ENCODE peak calls at places on chromosomes 6 and 20, in nine cellular contexts. X, T, J, Q, C, U, F, M and L are unnamed samples. For H3K4me1, the result is how much of the 10 kb centered on the place peaks cover.

GRCh38 chr20:17395729-17396128 is 135.4 kb downstream of the BFSP1 start:
- DNase-seq in J (no peak), U (no peak), Q (no peak), C (no peak), F (no peak), M (no peak), T (no peak), X (no peak), L (no peak)

GRCh38 chr20:44460795-44461141 is 14.9 kb upstream of the TTPAL start:
- DNase-seq in J (no peak), F (no peak), Q (no peak), M (peak), X (peak), U (no peak), C (no peak), T (no peak), L (no peak)

GRCh38 chr20:37277253-37277593 is 12.2 kb upstream of the MANBAL start:
- DNase-seq in F (no peak), M (no peak), C (no peak), J (no peak), Q (no peak), U (no peak), T (no peak), X (no peak), L (no peak)

GRCh38 chr6:80182291-80182690 is 75.8 kb downstream of the BCKDHB start:
- DNase-seq in C (no peak), X (no peak), U (no peak), Q (no peak), F (no peak), M (peak), J (no peak), T (no peak), L (no peak)

GRCh38 chr6:4059115-4059777 is 19.7 kb downstream of the FAM217A start:
- DNase-seq in X (no peak), J (no peak), T (no peak), Q (no peak), M (peak), F (no peak), C (no peak), U (no peak), L (no peak)

GRCh38 chr6:79949235-79949634 is 1.9 kb upstream of the ELOVL4 start:
- DNase-seq in J (peak), T (no peak), M (peak), X (peak), Q (no peak), F (no peak), U (peak), C (no peak), L (no peak)

GRCh38 chr20:9574182-9574581 is 59.8 kb downstream of the LAMP5 start:
- DNase-seq in C (no peak), M (no peak), X (peak), U (no peak), T (peak), Q (no peak), F (no peak), J (no peak), L (no peak)

GRCh38 chr6:157597461-157598312 is 216.7 kb downstream of the ZDHHC14 start:
- DNase-seq in X (peak), M (peak), Q (no peak), J (peak), C (no peak), T (no peak), U (no peak), F (peak), L (no peak)

GRCh38 chr6:32393660-32394420 is 13.1 kb downstream of the BTNL2 start:
- DNase-seq in C (no peak), M (peak), F (no peak), Q (no peak), T (no peak), X (no peak), U (no peak), J (no peak), L (no peak)

GRCh38 chr6:163735076-163735475 is 320.6 kb downstream of the QKI start:
- DNase-seq in Q (peak), F (no peak), U (no peak), M (no peak), C (no peak), T (no peak), J (no peak), X (no peak), L (no peak)

GRCh38 chr6:34696189-34696738 is 303 bp downstream of the ILRUN start:
- DNase-seq in U (no peak), M (peak), F (peak), X (no peak), T (no peak), J (no peak), C (no peak), Q (no peak), L (peak)

GRCh38 chr6:14550410-14550809 is 432.8 kb downstream of the CD83 start:
- DNase-seq in U (no peak), X (no peak), T (no peak), Q (no peak), J (no peak), M (no peak), C (no peak), F (no peak), L (no peak)

GRCh38 chr6:10759312-10759839 is 11.8 kb downstream of the TMEM14B start:
- DNase-seq in J (no peak), U (no peak), C (no peak), M (peak), Q (no peak), X (peak), F (no peak), T (no peak), L (no peak)

GRCh38 chr6:2938004-2938631 is 33.2 kb downstream of the SERPINB6 start:
- DNase-seq in C (peak), U (no peak), M (no peak), F (peak), Q (no peak), J (no peak), X (no peak), T (no peak), L (no peak)

GRCh38 chr20:48202774-48203173 is 417.5 kb upstream of the SULF2 start:
- DNase-seq in Q (no peak), J (no peak), M (no peak), X (no peak), T (no peak), F (no peak), U (no peak), C (no peak), L (no peak)

GRCh38 chr6:53066059-53066406 is 829 bp downstream of the FBXO9 start:
- DNase-seq in Q (peak), U (peak), J (peak), T (no peak), F (no peak), C (no peak), X (peak), M (peak), L (peak)

GRCh38 chr6:111605100-111605748 is 454 bp downstream of the TRAF3IP2 start:
- DNase-seq in X (peak), F (peak), M (peak), C (no peak), J (peak), U (peak), T (peak), Q (peak), L (peak)

GRCh38 chr20:39398656-39399055 is 436.5 kb downstream of the DHX35 start:
- DNase-seq in C (no peak), X (peak), Q (no peak), F (no peak), T (no peak), M (no peak), J (no peak), U (no peak), L (no peak)

GRCh38 chr20:38109657-38110524 is 55.2 kb downstream of the TGM2 start:
- DNase-seq in U (peak), X (no peak), J (peak), M (peak), T (peak), Q (peak), F (peak), C (no peak), L (no peak)

GRCh38 chr20:4161447-4162251 is 146.3 kb upstream of the RNF24 start:
- DNase-seq in F (peak), C (no peak), Q (no peak), J (peak), M (no peak), U (peak), T (no peak), X (peak), L (no peak)

DNA sequence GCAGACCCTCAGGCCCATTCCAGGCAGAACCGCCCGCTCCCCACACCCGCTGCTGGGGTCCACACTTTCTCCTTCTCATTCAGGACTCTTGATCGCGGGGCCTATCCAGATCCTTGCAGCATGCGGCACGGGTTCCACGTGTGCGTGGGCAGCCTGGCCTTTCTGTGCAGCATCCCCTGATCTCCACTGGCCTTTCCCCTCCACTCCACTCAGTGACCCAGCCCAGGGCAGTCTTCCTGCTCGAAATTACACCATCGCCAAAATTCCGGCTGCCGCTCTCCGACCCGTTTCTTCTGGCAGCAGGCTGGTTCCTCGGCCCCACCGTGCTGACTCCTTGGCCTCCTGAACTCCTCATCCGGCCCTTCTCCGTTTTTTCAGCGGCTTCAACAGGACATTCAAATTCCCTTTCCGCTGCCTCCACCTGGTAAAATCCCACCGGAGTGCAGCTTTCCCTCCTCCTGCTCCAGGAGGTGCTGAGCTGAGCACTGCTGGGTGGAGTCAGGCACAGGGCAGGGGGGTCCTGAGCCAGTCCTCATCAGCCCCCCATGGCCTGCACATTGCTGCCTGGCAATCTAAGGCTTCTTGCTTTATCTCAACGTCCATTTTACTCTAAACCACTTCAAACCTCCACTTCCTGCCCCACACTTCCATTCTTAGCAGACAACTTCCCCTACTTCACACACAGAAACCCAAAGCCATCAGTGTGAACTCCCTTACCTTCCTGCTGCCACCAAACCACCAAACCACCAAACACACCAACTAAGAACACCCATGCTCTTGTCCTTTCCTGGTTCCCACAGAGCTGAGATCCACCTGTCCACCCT is 9.0 kb downstream of the SFT2D1 start:
- DNase-seq in M (no peak), U (no peak), X (no peak), Q (no peak), F (no peak), T (no peak), J (no peak), C (no peak), L (no peak)
- H3K4me1 ChIP-seq in M (under half), U (under half), X (under half), Q (under half), F (under half), T (under half), J (under half), C (under half), L (under half)

DNA sequence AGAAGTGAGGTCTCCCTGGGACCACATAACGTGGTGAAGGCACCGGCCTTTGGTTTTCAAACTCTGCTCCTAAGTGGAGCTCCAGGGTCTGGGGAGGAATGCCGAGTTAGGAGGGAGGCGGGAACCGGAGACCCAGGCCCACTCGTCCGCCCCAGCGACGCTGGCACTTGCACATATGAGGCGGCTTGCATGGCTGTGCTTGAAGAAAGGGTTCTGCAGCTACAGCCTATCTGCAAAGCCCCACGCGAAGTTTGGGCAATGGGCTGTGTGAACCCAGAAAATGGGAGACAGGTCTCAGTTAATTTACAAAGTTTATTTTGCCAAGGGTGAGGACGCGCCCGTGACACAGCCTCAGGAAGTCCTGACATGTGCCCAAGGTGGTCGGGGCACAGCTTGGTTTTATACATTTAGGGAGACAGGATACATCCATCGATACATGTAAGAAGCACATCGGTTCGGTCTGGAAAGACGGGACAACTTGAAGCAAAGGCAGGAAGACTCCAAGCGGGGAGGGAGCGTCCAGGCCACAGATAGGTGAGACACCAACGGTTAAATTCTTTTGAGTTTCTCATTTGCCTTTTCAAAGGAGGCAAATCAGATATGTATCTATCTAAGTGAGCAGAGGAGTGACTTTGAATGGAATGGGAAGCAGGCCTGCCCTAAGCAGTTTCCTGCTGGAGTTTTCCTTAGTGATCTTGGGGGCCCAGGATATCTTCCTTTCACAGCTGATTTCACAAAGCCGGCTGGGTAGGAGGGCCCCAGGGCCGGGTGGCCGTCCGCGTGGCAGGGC is 782 bp upstream of the PCMTD2 start:
- DNase-seq in Q (no peak), C (no peak), X (no peak), F (peak), T (no peak), U (no peak), M (no peak), J (no peak), L (peak)
- TF ChIP-seq POLR2AphosphoS5 in Q (no peak), C (no peak), X (no peak), F (no peak), T (no peak), U (no peak), M (no peak), J (no peak), L (no peak)

GRCh38 chr20:62358728-62359490 is 8.2 kb downstream of the LAMA5 start:
- DNase-seq in U (no peak), C (no peak), M (no peak), J (no peak), X (no peak), F (no peak), T (no peak), Q (no peak), L (no peak)
- H3K4me3 ChIP-seq in U (peak), C (no peak), M (no peak), J (no peak), X (no peak), F (peak), T (peak), Q (no peak), L (peak)

DNA sequence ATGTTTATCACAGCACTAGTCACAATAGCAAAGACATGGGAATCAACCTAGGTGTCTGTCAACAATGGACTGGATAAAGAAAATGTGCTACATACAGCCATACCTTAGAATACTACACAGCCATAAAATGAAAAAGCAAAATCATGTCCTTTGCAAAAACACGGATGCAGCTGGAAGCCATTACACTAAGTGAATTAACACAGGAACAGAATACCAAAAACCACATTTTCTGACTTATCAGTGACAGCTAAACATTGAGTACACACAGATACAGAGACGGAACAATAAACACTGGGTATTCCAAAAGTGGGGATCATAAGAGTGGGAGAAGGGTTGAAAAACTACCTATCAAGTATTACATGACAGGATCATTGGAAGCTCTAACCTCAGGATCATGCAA is 43.3 kb upstream of the DST start:
- DNase-seq in Q (no peak), J (no peak), M (no peak), T (no peak), F (no peak), U (no peak), X (no peak), C (no peak), L (no peak)
- H3K4me1 ChIP-seq in Q (under half), J (under half), M (under half), T (half or more), F (under half), U (under half), X (under half), C (under half), L (under half)

DNA sequence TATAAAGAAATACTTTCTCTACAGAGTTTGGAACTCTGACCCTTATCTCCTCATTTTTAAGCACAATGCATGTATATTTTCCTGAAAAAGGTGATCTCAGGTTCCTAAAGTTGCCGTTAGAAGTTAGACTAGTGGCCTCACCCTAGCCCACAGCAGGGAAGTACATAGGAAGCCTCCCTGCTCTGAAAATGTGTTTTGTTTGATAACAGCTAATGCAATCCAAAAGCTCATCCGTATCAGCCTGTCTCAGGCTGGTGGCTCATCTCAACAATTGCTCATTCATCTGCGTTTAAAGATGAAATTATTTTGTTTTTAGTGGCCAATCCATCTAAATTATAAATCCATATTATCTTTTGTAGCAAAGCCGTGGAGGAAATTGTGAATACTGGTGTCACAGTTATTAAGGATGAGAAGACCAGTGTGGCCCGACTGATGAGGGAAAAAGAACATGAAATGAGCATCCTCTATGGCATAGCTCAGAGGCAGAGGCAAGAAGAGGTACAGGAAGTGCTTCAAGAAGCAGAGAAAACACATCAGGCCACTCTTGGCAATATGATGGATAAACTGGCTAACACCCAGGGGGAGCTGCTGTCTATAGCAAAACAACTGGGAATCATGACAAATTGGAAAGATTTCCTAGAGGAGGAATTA is 20.1 kb downstream of the C6orf163 start:
- DNase-seq in U (no peak), C (no peak), X (no peak), F (no peak), M (no peak), Q (no peak), T (no peak), J (no peak), L (no peak)
- TF ChIP-seq POLR2AphosphoS5 in U (no peak), C (no peak), X (no peak), F (no peak), M (no peak), Q (no peak), T (no peak), J (no peak), L (no peak)

GRCh38 chr6:159117541-159117940 is 51.7 kb upstream of the FNDC1 start:
- DNase-seq in M (no peak), J (no peak), T (no peak), Q (no peak), X (no peak), C (no peak), U (peak), F (no peak), L (peak)
- H3K4me3 ChIP-seq in M (no peak), J (no peak), T (no peak), Q (no peak), X (no peak), C (no peak), U (no peak), F (no peak), L (no peak)